ENCODE peak calls at places on chromosomes 16 and 17, in eight cellular contexts. D, T, N, G, K, A, U and F are unnamed samples.

GRCh38 chr16:19113577-19114358 is at the start of gene ITPRIPL2:
- DNase-seq in D (peak), T (peak), N (peak), G (peak), K (peak), A (peak), U (peak), F (peak)

GRCh38 chr16:26247063-26247462 is 555.3 kb downstream of the HS3ST4 start:
- DNase-seq in D (no peak), T (no peak), N (no peak), G (no peak), K (no peak), A (no peak), U (no peak), F (no peak)

GRCh38 chr16:14071576-14072271 is 605 bp downstream of the MRTFB start:
- DNase-seq in D (no peak), T (no peak), N (no peak), G (no peak), K (no peak), A (no peak), U (no peak), F (no peak)

GRCh38 chr17:66964083-66964771 is at the start of gene CACNG4:
- DNase-seq in D (peak), T (no peak), N (no peak), G (peak), K (no peak), A (no peak), U (no peak), F (no peak)

GRCh38 chr16:81786868-81787267 is 7.8 kb downstream of the PLCG2 start:
- DNase-seq in D (no peak), T (no peak), N (no peak), G (no peak), K (no peak), A (no peak), U (no peak), F (no peak)

GRCh38 chr17:60305141-60305540 is 86.8 kb downstream of the USP32 start:
- DNase-seq in D (no peak), T (peak), N (no peak), G (no peak), K (no peak), A (peak), U (no peak), F (no peak)

GRCh38 chr17:4858880-4859260 is 25.7 kb downstream of the MINK1 start:
- DNase-seq in D (no peak), T (no peak), N (no peak), G (no peak), K (no peak), A (no peak), U (peak), F (no peak)

GRCh38 chr17:35299108-35299507 is 56.2 kb downstream of the SLFN5 start:
- DNase-seq in D (no peak), T (no peak), N (no peak), G (no peak), K (no peak), A (no peak), U (no peak), F (no peak)

GRCh38 chr17:50422738-50423137 is 3.3 kb upstream of the ACSF2 start:
- DNase-seq in D (no peak), T (no peak), N (no peak), G (no peak), K (no peak), A (no peak), U (no peak), F (no peak)

GRCh38 chr17:14281530-14281929 is 19.4 kb upstream of the HS3ST3B1 start:
- DNase-seq in D (no peak), T (no peak), N (no peak), G (no peak), K (no peak), A (no peak), U (no peak), F (no peak)

GRCh38 chr16:87882436-87883019 is 13.2 kb upstream of the SLC7A5 start:
- DNase-seq in D (no peak), T (no peak), N (no peak), G (no peak), K (no peak), A (no peak), U (no peak), F (no peak)

GRCh38 chr17:48626470-48627241 is 498 bp upstream of the HOXB9 start:
- DNase-seq in D (peak), T (peak), N (no peak), G (peak), K (peak), A (peak), U (no peak), F (peak)

GRCh38 chr16:25553711-25554436 is 137.9 kb upstream of the HS3ST4 start:
- DNase-seq in D (no peak), T (no peak), N (peak), G (no peak), K (no peak), A (no peak), U (no peak), F (peak)

GRCh38 chr17:78111012-78111726 is 17.4 kb downstream of the TMC6 start:
- DNase-seq in D (no peak), T (no peak), N (no peak), G (no peak), K (no peak), A (no peak), U (peak), F (no peak)

GRCh38 chr16:30896203-30896889 is at the start of gene CTF1:
- DNase-seq in D (peak), T (no peak), N (peak), G (peak), K (peak), A (no peak), U (peak), F (no peak)

GRCh38 chr17:73838815-73839214 is 194.6 kb upstream of the SDK2 start:
- DNase-seq in D (no peak), T (no peak), N (no peak), G (no peak), K (no peak), A (no peak), U (no peak), F (no peak)

GRCh38 chr17:12865769-12866168 is 76.5 kb downstream of the ARHGAP44 start:
- DNase-seq in D (no peak), T (no peak), N (no peak), G (no peak), K (no peak), A (no peak), U (no peak), F (no peak)

GRCh38 chr16:82368041-82368440 is 198.0 kb upstream of the MPHOSPH6 start:
- DNase-seq in D (peak), T (peak), N (peak), G (peak), K (peak), A (no peak), U (peak), F (peak)

GRCh38 chr17:45793999-45794540 is 9.9 kb downstream of the CRHR1 start:
- DNase-seq in D (no peak), T (no peak), N (no peak), G (no peak), K (no peak), A (no peak), U (no peak), F (no peak)

GRCh38 chr17:48997103-48997826 is at the start of gene IGF2BP1:
- DNase-seq in D (peak), T (no peak), N (peak), G (peak), K (peak), A (peak), U (no peak), F (peak)

GRCh38 chr17:11671151-11671550 is 72.9 kb downstream of the DNAH9 start:
- DNase-seq in D (no peak), T (no peak), N (no peak), G (no peak), K (no peak), A (no peak), U (no peak), F (no peak)

GRCh38 chr17:17724307-17724921 is 43.2 kb downstream of the RAI1 start:
- DNase-seq in D (no peak), T (peak), N (peak), G (peak), K (peak), A (peak), U (no peak), F (peak)

GRCh38 chr17:40191237-40192208 is 14.3 kb downstream of the RAPGEFL1 start:
- DNase-seq in D (peak), T (peak), N (peak), G (peak), K (peak), A (peak), U (peak), F (peak)

GRCh38 chr17:43517615-43518386 is 28.3 kb downstream of the ETV4 start:
- DNase-seq in D (no peak), T (no peak), N (peak), G (no peak), K (no peak), A (no peak), U (no peak), F (peak)

GRCh38 chr17:81549031-81549557 is 3.1 kb downstream of the FAAP100 start:
- DNase-seq in D (no peak), T (no peak), N (no peak), G (no peak), K (no peak), A (no peak), U (no peak), F (no peak)

GRCh38 chr16:46976550-46976949 is 3.1 kb upstream of the DNAJA2 start:
- DNase-seq in D (no peak), T (no peak), N (no peak), G (no peak), K (no peak), A (no peak), U (no peak), F (no peak)

GRCh38 chr17:75153854-75154194 is 488 bp downstream of the JPT1 start:
- DNase-seq in D (no peak), T (peak), N (no peak), G (no peak), K (no peak), A (no peak), U (no peak), F (peak)

GRCh38 chr17:27569257-27569722 is 61.7 kb upstream of the LGALS9 start:
- DNase-seq in D (peak), T (peak), N (peak), G (peak), K (no peak), A (peak), U (no peak), F (no peak)

GRCh38 chr17:58415371-58416055 is 1.8 kb downstream of the RNF43 start:
- DNase-seq in D (peak), T (no peak), N (no peak), G (no peak), K (no peak), A (no peak), U (peak), F (no peak)